ENCODE peak calls at places on chromosomes 2 and 18, in nine cellular contexts. N is GM20000; L is GM23338; F is stimulated activated CD4-positive, alpha-beta T cell treated with anti-CD3 and anti-CD28 coated beads, Interleukin-4, amount 100 ng/mL, for 4 hours; V is brain microvascular endothelial cell; C is stimulated activated CD8-positive, alpha-beta memory T cell treated with anti-CD3 and anti-CD28 coated beads, Interleukin-2, amount 100 ng/mL, for 1 hour; E is astrocyte; R is NCI-H82; U is epithelial cell of prostate. T is an unnamed sample.

GRCh38 chr2:232235716-232236115 is 142.8 kb upstream of the ALPP start:
- DNase-seq in N (peak; percentile 38), L (peak; percentile 12), F (no peak), V (peak; percentile 53), C (no peak), E (no peak), R (peak; percentile 55), U (no peak), T (no peak)

GRCh38 chr18:58272209-58272608 is 228.2 kb downstream of the NEDD4L start:
- DNase-seq in N (no peak), L (no peak), F (no peak), V (no peak), C (no peak), E (no peak), R (no peak), U (no peak), T (no peak)

GRCh38 chr2:66781804-66782203 is 346.9 kb downstream of the MEIS1 start:
- DNase-seq in N (no peak), L (no peak), F (no peak), V (no peak), C (no peak), E (no peak), R (no peak), U (peak; percentile 48), T (no peak)

GRCh38 chr18:22930089-22930713 is 2.9 kb upstream of the RBBP8 start:
- DNase-seq in N (peak; percentile 68), L (peak; percentile 90), F (peak; percentile 76), V (peak; percentile 76), C (peak; percentile 64), E (peak; percentile 38), R (peak; percentile 80), U (no peak), T (peak; percentile 20)

GRCh38 chr2:181846840-181847554 is 44.5 kb upstream of the ITPRID2 start:
- DNase-seq in N (no peak), L (no peak), F (no peak), V (no peak), C (no peak), E (no peak), R (no peak), U (no peak), T (no peak)

GRCh38 chr2:134782792-134783191 is 55.6 kb upstream of the ACMSD start:
- DNase-seq in N (no peak), L (no peak), F (no peak), V (peak; percentile 43), C (no peak), E (no peak), R (no peak), U (no peak), T (no peak)

GRCh38 chr2:203915256-203915655 is 21.3 kb upstream of the ICOS start:
- DNase-seq in N (no peak), L (no peak), F (no peak), V (no peak), C (no peak), E (no peak), R (no peak), U (no peak), T (no peak)

GRCh38 chr18:37502036-37502435 is 63.6 kb downstream of the CELF4 start:
- DNase-seq in N (no peak), L (no peak), F (no peak), V (no peak), C (no peak), E (no peak), R (no peak), U (no peak), T (no peak)

GRCh38 chr2:141068053-141068682 is 1062.6 kb downstream of the LRP1B start:
- DNase-seq in N (no peak), L (no peak), F (no peak), V (no peak), C (no peak), E (no peak), R (peak; percentile 71), U (no peak), T (no peak)